ENCODE peak calls at places on chromosomes 5 and 9, in eight cellular contexts. B is GM06990, X is glutamatergic neuron, K is cardiac fibroblast, G is HCT116, Z is endothelial cell, E is progenitor cell of endocrine pancreas, O is mesothelial cell of epicardium. C is an unnamed sample.

GRCh38 chr5:68656936-68657857 is 436.6 kb upstream of the SLC30A5 start:
- DNase-seq in B (no peak), X (no peak), K (no peak), G (no peak), Z (no peak), E (no peak), O (no peak), C (peak)

GRCh38 chr9:133600747-133601146 is 8.4 kb downstream of the FAM163B start:
- DNase-seq in B (no peak), X (no peak), K (no peak), G (no peak), Z (no peak), E (no peak), O (no peak), C (no peak)

GRCh38 chr5:109483395-109483974 is 73.7 kb upstream of the PJA2 start:
- DNase-seq in B (no peak), X (no peak), K (no peak), G (no peak), Z (no peak), E (no peak), O (no peak), C (no peak)

GRCh38 chr5:54492196-54492595 is 25.4 kb upstream of the SNX18 start:
- DNase-seq in B (no peak), X (no peak), K (peak), G (no peak), Z (no peak), E (no peak), O (no peak), C (no peak)

GRCh38 chr9:90915693-90916092 is 114.1 kb downstream of the SYK start:
- DNase-seq in B (no peak), X (peak), K (peak), G (no peak), Z (peak), E (no peak), O (no peak), C (peak)

GRCh38 chr9:109441296-109441695 is 56.8 kb downstream of the PTPN3 start:
- DNase-seq in B (no peak), X (peak), K (peak), G (no peak), Z (peak), E (no peak), O (no peak), C (no peak)

GRCh38 chr5:178115835-178116405 is 2.6 kb downstream of the N4BP3 start:
- DNase-seq in B (no peak), X (no peak), K (no peak), G (no peak), Z (no peak), E (no peak), O (no peak), C (no peak)

GRCh38 chr9:98974994-98975712 is 31.4 kb downstream of the COL15A1 start:
- DNase-seq in B (peak), X (peak), K (peak), G (peak), Z (peak), E (peak), O (peak), C (peak)

GRCh38 chr5:73544429-73545402 is 20.7 kb downstream of the ANKRA2 start:
- DNase-seq in B (no peak), X (no peak), K (peak), G (no peak), Z (no peak), E (no peak), O (no peak), C (no peak)

GRCh38 chr9:87674565-87675299 is 51.2 kb upstream of the CTSL start:
- DNase-seq in B (no peak), X (no peak), K (no peak), G (no peak), Z (no peak), E (no peak), O (no peak), C (no peak)

GRCh38 chr9:127102788-127103187 is 19.6 kb downstream of the ANGPTL2 start:
- DNase-seq in B (no peak), X (no peak), K (no peak), G (no peak), Z (no peak), E (no peak), O (no peak), C (no peak)

GRCh38 chr9:130938652-130939404 is at the start of gene FIBCD1:
- DNase-seq in B (peak), X (peak), K (peak), G (peak), Z (peak), E (peak), O (no peak), C (peak)

GRCh38 chr5:54807421-54807820 is 178.0 kb downstream of the ESM1 start:
- DNase-seq in B (no peak), X (no peak), K (peak), G (no peak), Z (no peak), E (no peak), O (no peak), C (no peak)

GRCh38 chr9:84697494-84698114 is 28.1 kb downstream of the NTRK2 start:
- DNase-seq in B (peak), X (peak), K (peak), G (peak), Z (peak), E (peak), O (peak), C (peak)

GRCh38 chr5:80990971-80991370 is 30.8 kb downstream of the RASGRF2 start:
- DNase-seq in B (no peak), X (no peak), K (peak), G (no peak), Z (no peak), E (no peak), O (no peak), C (no peak)

GRCh38 chr9:75152416-75152815 is 64.1 kb downstream of the OSTF1 start:
- DNase-seq in B (no peak), X (no peak), K (no peak), G (no peak), Z (no peak), E (no peak), O (no peak), C (no peak)

GRCh38 chr9:124697326-124698200 is 73.5 kb downstream of the NR6A1 start:
- DNase-seq in B (no peak), X (no peak), K (peak), G (no peak), Z (no peak), E (no peak), O (no peak), C (no peak)

GRCh38 chr5:40318378-40318777 is 361.3 kb upstream of the PTGER4 start:
- DNase-seq in B (no peak), X (no peak), K (no peak), G (no peak), Z (no peak), E (no peak), O (no peak), C (no peak)

GRCh38 chr9:99824378-99825157 is 2.9 kb downstream of the NR4A3 start:
- DNase-seq in B (peak), X (peak), K (peak), G (no peak), Z (peak), E (peak), O (peak), C (peak)

GRCh38 chr5:145752947-145753346 is 82.2 kb downstream of the PRELID2 start:
- DNase-seq in B (no peak), X (no peak), K (peak), G (no peak), Z (no peak), E (no peak), O (no peak), C (no peak)

DNA sequence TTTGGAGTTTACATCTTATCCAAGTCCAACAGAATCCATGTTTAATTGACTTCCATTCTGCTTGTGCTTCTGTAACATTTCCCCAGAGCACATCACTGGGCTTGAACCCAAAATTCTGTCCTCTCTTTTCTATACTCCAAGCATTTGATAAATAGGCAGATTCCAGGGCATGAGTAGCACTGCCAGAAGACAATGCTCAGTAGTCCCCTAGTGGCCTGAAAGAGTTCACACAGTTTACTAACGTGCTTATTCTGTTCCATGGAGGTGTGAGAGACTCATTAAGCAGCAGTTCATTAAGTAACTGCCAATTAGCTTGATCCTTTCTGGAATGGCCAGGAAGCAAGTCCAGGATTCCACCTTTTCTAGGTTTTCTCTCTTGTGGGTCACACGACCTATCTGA is 9.4 kb upstream of the GABRA6 start:
- DNase-seq in B (no peak), X (no peak), K (no peak), G (no peak), Z (no peak), E (no peak), O (no peak), C (peak)
- TF ChIP-seq CTCF in B (peak), X (peak), K (peak), G (no peak), Z (peak), E (peak), O (peak), C (no peak)

DNA sequence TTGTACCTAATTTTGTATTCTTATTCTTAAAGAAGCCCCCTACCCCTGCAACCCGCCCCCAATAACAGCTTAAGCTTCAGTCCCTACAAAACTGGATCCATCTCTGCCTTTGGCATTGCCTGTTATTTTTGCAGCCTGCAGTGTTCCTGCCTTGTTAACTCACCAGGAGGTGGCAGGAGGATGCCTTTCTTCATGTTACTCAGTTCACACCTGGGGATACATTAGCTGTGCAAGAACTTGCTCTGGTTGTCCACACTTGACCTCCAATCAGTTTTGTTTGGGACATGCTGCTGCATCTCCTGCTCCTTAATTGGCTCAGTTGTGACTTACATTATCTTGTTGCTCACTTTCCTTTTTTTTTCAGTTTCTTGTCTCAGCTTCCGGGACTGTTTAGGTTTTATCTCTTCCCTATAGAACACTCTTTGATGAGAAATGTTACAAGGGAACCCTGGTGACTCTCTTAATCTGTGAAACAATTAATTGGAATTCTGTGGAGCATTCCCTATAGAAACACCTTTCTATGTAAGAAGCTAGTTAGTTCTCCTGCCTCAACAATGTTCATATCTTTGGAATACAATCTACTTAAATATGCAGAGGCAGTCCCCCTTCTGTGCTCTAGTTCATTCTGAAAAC is 467.7 kb upstream of the ACO1 start:
- DNase-seq in B (no peak), X (no peak), K (no peak), G (no peak), Z (peak), E (no peak), O (no peak), C (no peak)
- TF ChIP-seq CTCF in B (no peak), X (no peak), K (no peak), G (no peak), Z (no peak), E (peak), O (no peak), C (no peak)

GRCh38 chr5:148748702-148749101 is 77.7 kb upstream of the ADRB2 start:
- DNase-seq in B (no peak), X (no peak), K (no peak), G (no peak), Z (no peak), E (no peak), O (no peak), C (no peak)
- TF ChIP-seq CTCF in B (no peak), X (no peak), K (no peak), G (no peak), Z (no peak), E (no peak), O (no peak), C (no peak)

GRCh38 chr9:27528886-27529315 is 713 bp downstream of the MOB3B start:
- DNase-seq in B (peak), X (no peak), K (peak), G (no peak), Z (peak), E (peak), O (peak), C (peak)
- TF ChIP-seq CTCF in B (no peak), X (no peak), K (no peak), G (no peak), Z (no peak), E (no peak), O (no peak), C (no peak)

DNA sequence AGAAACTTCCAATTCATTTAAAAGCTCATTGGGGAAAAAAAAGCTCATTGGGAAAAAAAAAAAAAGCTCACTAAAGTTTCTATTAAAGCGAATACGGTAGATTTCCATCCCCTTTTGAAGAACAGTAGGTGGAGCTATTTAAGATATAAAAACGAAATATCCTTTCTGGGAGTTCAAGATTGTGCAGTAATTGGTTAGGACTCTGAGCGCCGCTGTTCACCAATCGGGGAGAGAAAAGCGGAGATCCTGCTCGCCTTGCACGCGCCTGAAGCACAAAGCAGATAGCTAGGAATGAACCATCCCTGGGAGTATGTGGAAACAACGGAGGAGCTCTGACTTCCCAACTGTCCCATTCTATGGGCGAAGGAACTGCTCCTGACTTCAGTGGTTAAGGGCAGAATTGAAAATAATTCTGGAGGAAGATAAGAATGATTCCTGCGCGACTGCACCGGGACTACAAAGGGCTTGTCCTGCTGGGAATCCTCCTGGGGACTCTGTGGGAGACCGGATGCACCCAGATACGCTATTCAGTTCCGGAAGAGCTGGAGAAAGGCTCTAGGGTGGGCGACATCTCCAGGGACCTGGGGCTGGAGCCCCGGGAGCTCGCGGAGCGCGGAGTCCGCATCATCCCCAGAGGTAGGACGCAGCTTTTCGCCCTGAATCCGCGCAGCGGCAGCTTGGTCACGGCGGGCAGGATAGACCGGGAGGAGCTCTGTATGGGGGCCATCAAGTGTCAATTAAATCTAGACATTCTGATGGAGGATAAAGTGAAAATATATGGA is at the start of gene PCDHGA12:
- DNase-seq in B (peak), X (no peak), K (peak), G (no peak), Z (no peak), E (no peak), O (no peak), C (peak)
- TF ChIP-seq CTCF in B (peak), X (no peak), K (peak), G (peak), Z (no peak), E (no peak), O (no peak), C (peak)